ENCODE peak calls at places on chromosomes 1 and 21, in seven cellular contexts. U is uterus, M is PC-3, L is cardiac muscle cell, N is HL-60, E is breast epithelium, B is heart left ventricle. S is an unnamed sample.

GRCh38 chr1:70528591-70529333 is 117.7 kb downstream of the CTH start:
- DNase-seq in U (peak; percentile 40), M (peak; percentile 56), L (peak; percentile 54), N (no peak), E (no peak), B (peak; percentile 9), S (peak; percentile 48)

GRCh38 chr1:247578946-247579460 is 9.2 kb upstream of the OR2G2 start:
- DNase-seq in U (no peak), M (no peak), L (no peak), N (no peak), E (no peak), B (no peak), S (no peak)

GRCh38 chr1:114345930-114346479 is 165.0 kb downstream of the TRIM33 start:
- DNase-seq in U (peak; percentile 60), M (no peak), L (no peak), N (no peak), E (no peak), B (peak; percentile 36), S (peak; percentile 35)

GRCh38 chr1:15100369-15101111 is 53.0 kb upstream of the TMEM51 start:
- DNase-seq in U (peak; percentile 44), M (peak; percentile 71), L (peak; percentile 72), N (no peak), E (no peak), B (no peak), S (peak; percentile 60)

GRCh38 chr1:114258633-114259032 is 105.0 kb upstream of the SYT6 start:
- DNase-seq in U (no peak), M (no peak), L (no peak), N (no peak), E (no peak), B (no peak), S (no peak)

GRCh38 chr1:226308166-226308722 is 720 bp downstream of the LIN9 start:
- DNase-seq in U (peak; percentile 16), M (peak; percentile 33), L (no peak), N (no peak), E (no peak), B (peak; percentile 45), S (peak; percentile 38)

GRCh38 chr1:54542120-54542961 is 5.7 kb upstream of the ACOT11 start:
- DNase-seq in U (peak; percentile 74), M (no peak), L (peak; percentile 79), N (peak; percentile 91), E (peak; percentile 59), B (peak; percentile 53), S (peak; percentile 71)

GRCh38 chr1:198620951-198621824 is 17.7 kb upstream of the PTPRC start:
- DNase-seq in U (no peak), M (no peak), L (no peak), N (peak; percentile 52), E (no peak), B (no peak), S (no peak)

GRCh38 chr1:236167154-236167553 is 24.8 kb downstream of the GPR137B start:
- DNase-seq in U (no peak), M (no peak), L (no peak), N (no peak), E (no peak), B (no peak), S (no peak)

GRCh38 chr21:46056450-46056903 is 41.4 kb upstream of the COL6A2 start:
- DNase-seq in U (peak; percentile 97), M (no peak), L (peak; percentile 41), N (no peak), E (peak; percentile 69), B (peak; percentile 65), S (peak; percentile 74)

GRCh38 chr1:114201486-114201885 is 47.8 kb upstream of the SYT6 start:
- DNase-seq in U (no peak), M (no peak), L (no peak), N (no peak), E (no peak), B (no peak), S (no peak)

GRCh38 chr1:46221749-46222148 is 18.6 kb downstream of the LURAP1 start:
- DNase-seq in U (no peak), M (no peak), L (peak; percentile 25), N (no peak), E (no peak), B (no peak), S (peak; percentile 53)

GRCh38 chr1:44072204-44072603 is 40.9 kb upstream of the SLC6A9 start:
- DNase-seq in U (no peak), M (peak; percentile 58), L (no peak), N (no peak), E (no peak), B (no peak), S (no peak)

GRCh38 chr21:34817821-34818662 is 149.2 kb downstream of the CLIC6 start:
- DNase-seq in U (no peak), M (no peak), L (no peak), N (no peak), E (peak; percentile 83), B (no peak), S (no peak)

GRCh38 chr21:22164912-22165311 is 1166.7 kb downstream of the NCAM2 start:
- DNase-seq in U (no peak), M (no peak), L (no peak), N (no peak), E (no peak), B (no peak), S (no peak)

GRCh38 chr1:54581621-54582035 is 33.6 kb downstream of the ACOT11 start:
- DNase-seq in U (peak; percentile 83), M (peak; percentile 71), L (peak; percentile 72), N (no peak), E (peak; percentile 96), B (peak; percentile 90), S (peak; percentile 96)

GRCh38 chr1:224348137-224348536 is 8.5 kb upstream of the CNIH4 start:
- DNase-seq in U (no peak), M (no peak), L (no peak), N (no peak), E (no peak), B (no peak), S (no peak)

GRCh38 chr1:159942700-159943640 is 2.4 kb downstream of the IGSF9 start:
- DNase-seq in U (no peak), M (no peak), L (no peak), N (no peak), E (peak; percentile 13), B (no peak), S (no peak)

GRCh38 chr1:27726173-27726793 is 522 bp downstream of the FAM76A start:
- DNase-seq in U (peak; percentile 51), M (peak; percentile 28), L (peak; percentile 64), N (peak; percentile 32), E (peak; percentile 37), B (peak; percentile 59), S (peak; percentile 70)

GRCh38 chr1:160664573-160665051 is 17.8 kb upstream of the SLAMF1 start:
- DNase-seq in U (no peak), M (no peak), L (no peak), N (no peak), E (no peak), B (no peak), S (no peak)

GRCh38 chr21:28537371-28538079 is 455.2 kb downstream of the LTN1 start:
- DNase-seq in U (no peak), M (peak; percentile 99), L (no peak), N (no peak), E (no peak), B (no peak), S (no peak)

GRCh38 chr1:26574690-26575349 is 45.3 kb downstream of the RPS6KA1 start:
- DNase-seq in U (no peak), M (no peak), L (no peak), N (no peak), E (no peak), B (no peak), S (no peak)

GRCh38 chr21:38475519-38475918 is 22.8 kb downstream of the ERG start:
- DNase-seq in U (no peak), M (no peak), L (no peak), N (no peak), E (no peak), B (no peak), S (no peak)

GRCh38 chr21:36030581-36031189 is 29.6 kb downstream of the SETD4 start:
- DNase-seq in U (no peak), M (peak; percentile 11), L (no peak), N (no peak), E (no peak), B (no peak), S (no peak)

GRCh38 chr21:46191257-46191685 is 7.0 kb upstream of the SPATC1L start:
- DNase-seq in U (peak; percentile 58), M (peak; percentile 35), L (no peak), N (no peak), E (peak; percentile 19), B (no peak), S (peak; percentile 31)

GRCh38 chr1:38991638-38992449 is 768 bp downstream of the AKIRIN1 start:
- DNase-seq in U (peak; percentile 47), M (peak; percentile 45), L (peak; percentile 57), N (no peak), E (peak; percentile 29), B (peak; percentile 49), S (peak; percentile 43)

GRCh38 chr1:209854196-209854595 is 26.4 kb downstream of the UTP25 start:
- DNase-seq in U (no peak), M (no peak), L (no peak), N (no peak), E (no peak), B (no peak), S (no peak)

GRCh38 chr1:233614173-233614742 is 352 bp downstream of the KCNK1 start:
- DNase-seq in U (no peak), M (peak; percentile 57), L (peak; percentile 67), N (no peak), E (peak; percentile 35), B (no peak), S (peak; percentile 56)

GRCh38 chr1:43620956-43621355 is 29.0 kb upstream of the KDM4A start:
- DNase-seq in U (no peak), M (no peak), L (no peak), N (no peak), E (no peak), B (no peak), S (no peak)

GRCh38 chr21:26405735-26406361 is 167.2 kb downstream of the CYYR1 start:
- DNase-seq in U (no peak), M (peak; percentile 88), L (peak; percentile 35), N (no peak), E (no peak), B (no peak), S (no peak)
- H3K4me3 ChIP-seq in U (no peak overlapping the region), M (peak overlapping the region; percentile 61), L (no peak overlapping the region), N (no peak overlapping the region), E (no peak overlapping the region), B (no peak overlapping the region), S (no peak overlapping the region)

DNA sequence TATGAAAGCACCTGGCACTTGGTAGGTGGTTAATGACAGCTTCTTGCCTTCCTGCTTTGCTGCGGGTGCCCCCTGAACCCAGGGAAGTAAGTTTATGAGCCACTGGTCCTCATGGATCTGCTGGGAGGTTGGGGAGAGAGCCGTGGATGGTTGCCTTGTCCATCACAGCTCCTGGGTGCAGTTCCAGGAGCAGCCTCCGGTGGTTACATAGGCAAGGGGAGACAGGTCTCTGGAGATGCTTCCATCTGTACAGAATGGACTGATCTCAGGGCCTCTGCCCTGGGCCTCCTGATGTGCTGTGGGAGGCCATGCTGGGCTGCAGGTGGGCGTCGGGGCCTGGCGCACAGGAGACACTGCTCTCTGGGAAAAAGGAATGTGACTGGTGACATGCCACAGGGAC is 31.6 kb upstream of the ARHGEF10L start:
- DNase-seq in U (no peak), M (peak; percentile 18), L (no peak), N (no peak), E (no peak), B (no peak), S (no peak)
- TF ChIP-seq CTCF in U (no peak), M (peak; percentile 35), L (peak; percentile 11), N (no peak), E (no peak), B (no peak), S (no peak)

GRCh38 chr1:182614796-182615451 is 10.7 kb upstream of the RGS16 start:
- DNase-seq in U (peak; percentile 82), M (peak; percentile 40), L (peak; percentile 70), N (peak; percentile 52), E (peak; percentile 71), B (peak; percentile 89), S (peak; percentile 83)
- H3K27ac ChIP-seq in U (peak overlapping the region; percentile 91), M (no peak overlapping the region), L (peak overlapping the region; percentile 4), N (peak overlapping the region; percentile 12), E (peak overlapping the region; percentile 98), B (peak overlapping the region; percentile 96), S (peak overlapping the region; percentile 89)

GRCh38 chr1:175186371-175187160 is 6.0 kb downstream of the KIAA0040 start:
- DNase-seq in U (no peak), M (no peak), L (no peak), N (no peak), E (no peak), B (no peak), S (no peak)
- H3K4me3 ChIP-seq in U (no peak overlapping the region), M (no peak overlapping the region), L (no peak overlapping the region), N (no peak overlapping the region), E (no peak overlapping the region), B (no peak overlapping the region), S (no peak overlapping the region)